ENCODE peak calls at places on chromosome 10, in ten cellular contexts. W, G, O, D, I, Z, X, B, M and K are unnamed samples.

GRCh38 chr10:105592468-105592867 is 951.4 kb downstream of the SORCS3 start:
- DNase-seq in O (no peak), M (no peak), Z (no peak), I (no peak), B (no peak), W (no peak), X (no peak), D (no peak), G (no peak), K (no peak)

GRCh38 chr10:44937201-44938005 is 22.2 kb upstream of the RASSF4 start:
- DNase-seq in Z (no peak), O (no peak), G (no peak), M (no peak), B (peak), I (no peak), D (no peak), W (peak), X (no peak), K (no peak)

GRCh38 chr10:48205918-48206317 is 68.6 kb downstream of the FRMPD2 start:
- DNase-seq in O (no peak), B (no peak), D (no peak), W (no peak), G (no peak), M (no peak), Z (no peak), X (no peak), I (no peak), K (no peak)

GRCh38 chr10:72276013-72276387 is 2.3 kb downstream of the DDIT4 start:
- DNase-seq in Z (peak), B (peak), D (no peak), M (peak), I (peak), X (peak), O (no peak), G (no peak), W (peak), K (no peak)

GRCh38 chr10:107971973-107972372 is 807.5 kb upstream of the SORCS1 start:
- DNase-seq in X (no peak), Z (peak), B (peak), O (no peak), D (no peak), G (no peak), W (no peak), M (no peak), I (peak), K (no peak)

GRCh38 chr10:3091346-3091787 is 24.0 kb downstream of the PFKP start:
- DNase-seq in X (peak), W (no peak), M (no peak), Z (peak), D (peak), G (no peak), B (peak), O (no peak), I (peak), K (no peak)

GRCh38 chr10:63155388-63156028 is 22.4 kb downstream of the NRBF2 start:
- DNase-seq in G (no peak), D (no peak), O (no peak), M (no peak), X (no peak), B (no peak), I (no peak), W (no peak), Z (no peak), K (no peak)

GRCh38 chr10:70462349-70462984 is 16.1 kb upstream of the PALD1 start:
- DNase-seq in W (peak), M (peak), I (peak), X (peak), G (peak), D (no peak), O (no peak), Z (no peak), B (no peak), K (no peak)

GRCh38 chr10:63256047-63256773 is 123.1 kb downstream of the NRBF2 start:
- DNase-seq in Z (no peak), D (no peak), M (no peak), G (no peak), W (peak), B (peak), I (peak), X (no peak), O (no peak), K (no peak)

GRCh38 chr10:62475531-62475930 is 101.4 kb downstream of the ZNF365 start:
- DNase-seq in I (no peak), G (no peak), Z (no peak), W (no peak), O (no peak), X (no peak), M (no peak), B (no peak), D (no peak), K (no peak)

GRCh38 chr10:131722525-131723264 is 178.1 kb upstream of the PPP2R2D start:
- DNase-seq in B (no peak), W (no peak), O (no peak), Z (no peak), D (no peak), M (no peak), G (no peak), I (no peak), X (no peak), K (no peak)

GRCh38 chr10:44977287-44978212 is 1.1 kb downstream of the DEPP1 start:
- DNase-seq in I (no peak), D (no peak), G (no peak), W (no peak), M (peak), B (no peak), O (no peak), Z (no peak), X (no peak), K (no peak)

GRCh38 chr10:109427421-109427820 is 495.9 kb downstream of the XPNPEP1 start:
- DNase-seq in W (no peak), X (no peak), Z (no peak), O (no peak), B (no peak), D (no peak), I (peak), G (no peak), M (no peak), K (no peak)

GRCh38 chr10:130169136-130169888 is 33.1 kb downstream of the GLRX3 start:
- DNase-seq in W (no peak), D (no peak), O (no peak), Z (peak), I (peak), B (peak), X (no peak), G (no peak), M (no peak), K (no peak)

GRCh38 chr10:90313548-90314325 is 544.1 kb downstream of the HTR7 start:
- DNase-seq in W (no peak), O (no peak), Z (no peak), D (no peak), M (no peak), B (no peak), I (peak), X (no peak), G (no peak), K (no peak)

GRCh38 chr10:3225589-3225988 is 53.0 kb upstream of the PITRM1 start:
- DNase-seq in B (peak), Z (peak), I (peak), W (no peak), G (no peak), M (no peak), D (no peak), O (no peak), X (no peak), K (no peak)

GRCh38 chr10:128852902-128853301 is 614.1 kb upstream of the MGMT start:
- DNase-seq in W (no peak), X (no peak), O (no peak), Z (no peak), M (no peak), G (no peak), D (no peak), I (no peak), B (no peak), K (no peak)

GRCh38 chr10:4763960-4764428 is 62.0 kb upstream of the AKR1E2 start:
- DNase-seq in I (peak), Z (peak), M (no peak), X (no peak), W (no peak), D (peak), O (no peak), G (no peak), B (peak), K (no peak)

GRCh38 chr10:60140681-60141632 is 234.6 kb upstream of the CCDC6 start:
- DNase-seq in W (no peak), O (no peak), Z (peak), D (no peak), I (peak), B (peak), X (no peak), M (peak), G (peak), K (no peak)

GRCh38 chr10:59830601-59831259 is 75.6 kb downstream of the CCDC6 start:
- DNase-seq in O (peak), B (peak), X (no peak), W (peak), I (peak), D (peak), G (no peak), M (peak), Z (peak), K (no peak)

GRCh38 chr10:20634841-20635240 is 262.3 kb downstream of the NEBL start:
- DNase-seq in X (no peak), Z (no peak), M (no peak), I (no peak), W (no peak), B (no peak), D (no peak), O (no peak), G (no peak), K (no peak)

GRCh38 chr10:64601298-64601697 is 1080.1 kb downstream of the REEP3 start:
- DNase-seq in B (no peak), D (no peak), W (no peak), X (no peak), O (no peak), G (no peak), M (no peak), I (no peak), Z (no peak), K (no peak)
- TF ChIP-seq CTCF in B (no peak), D (no peak), W (no peak), X (no peak), O (no peak), G (no peak), M (no peak), I (no peak), Z (no peak), K (no peak)

DNA sequence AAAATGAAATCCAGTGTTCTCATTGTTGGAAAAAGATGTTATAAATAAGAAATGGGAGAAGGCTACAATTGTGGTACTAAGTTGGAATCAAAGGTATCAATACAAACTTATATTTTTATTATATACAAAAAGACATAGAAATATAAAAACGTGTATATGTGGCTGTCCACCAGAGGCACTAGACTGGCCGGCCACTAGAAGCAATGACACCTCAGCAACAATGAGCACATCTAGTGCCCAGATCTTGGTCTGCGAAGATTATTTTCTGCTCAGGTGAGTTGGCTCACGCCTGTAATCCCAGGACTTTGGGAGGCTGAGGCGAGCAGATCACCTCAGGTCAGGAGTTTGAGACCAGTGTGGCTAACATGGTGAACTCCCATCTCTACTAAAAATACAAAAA is 21.6 kb downstream of the IDE start:
- DNase-seq in B (no peak), D (no peak), W (no peak), G (no peak), I (no peak), Z (no peak), M (no peak), O (no peak), X (no peak), K (no peak)
- TF ChIP-seq CTCF in B (no peak), D (peak), W (no peak), G (no peak), I (peak), Z (peak), M (no peak), O (peak), X (no peak), K (no peak)

DNA sequence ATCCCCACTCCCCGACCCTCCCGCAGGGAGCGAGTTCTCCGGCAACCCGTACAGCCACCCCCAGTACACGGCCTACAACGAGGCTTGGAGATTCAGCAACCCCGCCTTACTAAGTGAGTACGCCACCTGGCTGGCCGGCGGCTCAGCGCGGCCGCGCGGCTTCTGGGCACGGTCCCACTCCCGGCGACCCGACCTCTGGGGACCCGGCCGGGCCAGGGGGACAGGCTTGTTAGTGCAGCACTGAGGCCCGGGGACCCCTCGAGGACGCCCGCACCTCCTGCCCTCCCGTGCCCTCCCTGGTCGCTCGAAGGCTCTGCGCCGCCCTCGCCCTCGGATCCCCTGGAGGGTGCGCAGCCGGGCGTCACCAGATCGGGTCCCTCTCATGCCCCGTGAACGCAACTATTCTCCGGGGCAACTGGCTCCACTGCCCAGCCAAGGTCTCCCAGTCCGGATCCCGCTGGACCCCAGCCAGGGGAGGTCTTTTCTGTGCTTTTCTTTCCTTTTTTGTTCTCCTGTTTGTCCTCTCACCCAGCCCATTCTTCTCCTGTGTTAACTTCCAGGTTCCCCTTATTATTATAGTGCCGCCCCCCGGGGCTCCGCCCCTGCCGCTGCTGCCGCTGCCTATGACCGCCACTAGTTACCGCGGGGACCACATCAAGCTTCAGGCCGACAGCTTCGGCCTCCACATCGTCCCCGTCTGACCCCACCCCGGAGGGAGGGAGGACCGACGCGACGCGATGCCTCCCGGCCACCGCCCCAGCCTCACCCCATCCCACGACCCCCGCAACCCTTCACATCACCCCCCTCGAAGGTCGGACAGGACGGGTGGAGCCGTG is 81.8 kb downstream of the PAX2 start:
- DNase-seq in G (no peak), W (peak), B (no peak), X (no peak), I (no peak), O (peak), M (peak), Z (no peak), D (no peak), K (no peak)
- TF ChIP-seq CTCF in G (peak), W (peak), B (peak), X (peak), I (no peak), O (no peak), M (no peak), Z (peak), D (no peak), K (no peak)

DNA sequence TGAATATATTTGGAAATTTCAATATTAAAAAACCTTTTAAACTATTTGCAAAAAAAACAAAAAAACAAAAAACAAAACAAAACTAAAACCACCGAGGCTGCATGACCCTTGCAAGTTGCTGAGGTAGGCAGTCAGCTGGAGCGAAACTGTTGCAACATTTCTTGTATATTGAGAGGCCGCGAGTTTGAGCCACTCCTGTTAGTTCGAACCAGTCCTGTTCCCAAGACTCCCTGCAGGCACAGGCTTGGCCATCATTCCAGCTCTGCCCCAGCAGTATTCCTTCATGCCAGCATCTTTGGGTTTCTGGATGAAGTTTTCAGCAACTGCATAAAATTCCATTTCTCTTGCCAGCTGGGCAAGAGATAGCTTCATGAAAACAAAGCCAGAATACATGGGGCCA is 207.7 kb downstream of the FRMD4A start:
- DNase-seq in Z (no peak), I (no peak), O (no peak), G (no peak), X (no peak), M (no peak), W (no peak), D (no peak), B (no peak), K (no peak)
- TF ChIP-seq CTCF in Z (no peak), I (no peak), O (no peak), G (no peak), X (no peak), M (no peak), W (no peak), D (no peak), B (no peak), K (no peak)

DNA sequence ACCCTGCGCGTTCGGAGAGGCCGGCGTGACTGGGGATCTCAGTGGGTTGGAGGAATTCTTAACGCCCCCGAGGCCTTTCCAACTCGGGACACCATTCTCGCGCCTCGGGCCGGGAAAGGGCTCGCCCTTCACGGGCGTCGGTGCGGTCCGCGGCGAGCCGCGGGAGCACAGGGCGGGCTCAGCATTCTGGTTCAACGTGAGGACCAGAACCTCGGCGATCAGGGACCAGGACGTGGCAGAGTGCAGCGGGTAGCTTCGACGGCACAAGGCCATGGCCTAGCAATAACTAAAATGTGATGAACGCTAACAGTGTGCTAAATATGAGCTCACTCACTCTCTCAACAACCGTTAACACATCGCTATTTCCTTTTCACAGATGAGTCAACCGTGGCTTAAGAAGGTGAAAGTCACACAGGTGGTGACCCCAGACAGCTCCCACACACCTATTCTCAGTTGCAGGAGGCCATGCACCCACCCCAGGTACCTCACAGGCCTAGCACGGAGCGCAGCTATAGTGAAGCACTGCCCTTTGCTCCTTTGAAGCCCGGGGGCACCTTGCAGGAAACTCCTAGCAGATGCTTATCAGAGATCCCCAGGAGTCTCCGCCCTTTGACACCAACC is 4.5 kb upstream of the EMX2 start:
- DNase-seq in W (no peak), O (peak), D (no peak), G (no peak), Z (no peak), I (no peak), B (no peak), M (no peak), X (no peak), K (no peak)
- TF ChIP-seq CTCF in W (no peak), O (peak), D (no peak), G (no peak), Z (no peak), I (no peak), B (no peak), M (no peak), X (no peak), K (no peak)

GRCh38 chr10:42753126-42753506 is 29.5 kb upstream of the BMS1 start:
- DNase-seq in B (peak), D (peak), W (peak), I (peak), X (peak), G (peak), Z (peak), M (peak), O (peak), K (peak)
- TF ChIP-seq CTCF in B (peak), D (peak), W (peak), I (peak), X (peak), G (peak), Z (peak), M (peak), O (peak), K (peak)